ENCODE peak calls at places on chromosomes 5 and 9, in five cellular contexts. J, T, X, Q and Z are unnamed samples.
A peak's percentile ranks its signal among the peaks of the same experiment; 100 is the strongest.

GRCh38 chr5:76718381-76718832 is 2.5 kb downstream of the F2R start:
- DNase-seq in J (no peak), T (no peak), X (no peak), Q (no peak), Z (no peak)

GRCh38 chr9:36144322-36145206 is 8.0 kb downstream of the GLIPR2 start:
- DNase-seq in J (peak; percentile 16), T (no peak), X (no peak), Q (no peak), Z (no peak)

GRCh38 chr9:1083325-1083913 is 33.3 kb downstream of the DMRT2 start:
- DNase-seq in J (no peak), T (no peak), X (no peak), Q (no peak), Z (no peak)

GRCh38 chr5:88236866-88237642 is 31.6 kb downstream of the TMEM161B start:
- DNase-seq in J (no peak), T (no peak), X (no peak), Q (peak; percentile 19), Z (no peak)

GRCh38 chr9:14215614-14216013 is 98.3 kb downstream of the NFIB start:
- DNase-seq in J (no peak), T (no peak), X (no peak), Q (no peak), Z (no peak)

GRCh38 chr5:168887931-168888330 is 308.8 kb upstream of the PANK3 start:
- DNase-seq in J (no peak), T (no peak), X (no peak), Q (no peak), Z (no peak)

GRCh38 chr5:14239404-14239803 is 96.3 kb downstream of the TRIO start:
- DNase-seq in J (no peak), T (no peak), X (no peak), Q (no peak), Z (no peak)

GRCh38 chr5:174720612-174721521 is 3.5 kb upstream of the MSX2 start:
- DNase-seq in J (no peak), T (no peak), X (no peak), Q (no peak), Z (no peak)

GRCh38 chr5:76289692-76290091 is 113.4 kb upstream of the IQGAP2 start:
- DNase-seq in J (no peak), T (no peak), X (no peak), Q (no peak), Z (no peak)

GRCh38 chr5:82601862-82602261 is 323.7 kb upstream of the RPS23 start:
- DNase-seq in J (no peak), T (no peak), X (no peak), Q (no peak), Z (no peak)

GRCh38 chr9:99634185-99634584 is 187.5 kb upstream of the NR4A3 start:
- DNase-seq in J (no peak), T (no peak), X (no peak), Q (no peak), Z (no peak)

GRCh38 chr9:4739587-4740372 is 1.2 kb downstream of the AK3 start:
- DNase-seq in J (no peak), T (no peak), X (no peak), Q (peak; percentile 23), Z (no peak)

GRCh38 chr5:73120222-73121108 is at the start of gene TMEM171:
- DNase-seq in J (no peak), T (no peak), X (no peak), Q (peak; percentile 73), Z (no peak)

GRCh38 chr5:109585012-109585599 is 104.6 kb upstream of the MAN2A1 start:
- DNase-seq in J (no peak), T (no peak), X (no peak), Q (peak; percentile 5), Z (no peak)

GRCh38 chr5:81424728-81425127 is 30.8 kb upstream of the ACOT12 start:
- DNase-seq in J (no peak), T (no peak), X (no peak), Q (no peak), Z (no peak)

GRCh38 chr5:122942164-122942914 is 94.2 kb downstream of the PPIC start:
- DNase-seq in J (no peak), T (no peak), X (no peak), Q (peak; percentile 10), Z (no peak)

GRCh38 chr5:14491015-14491414 is 90.6 kb upstream of the OTULINL start:
- DNase-seq in J (no peak), T (no peak), X (no peak), Q (no peak), Z (no peak)

GRCh38 chr5:136374003-136374402 is 8.7 kb upstream of the TRPC7 start:
- DNase-seq in J (no peak), T (no peak), X (no peak), Q (peak; percentile 71), Z (no peak)

GRCh38 chr5:123670981-123671557 is 159.1 kb downstream of the CSNK1G3 start:
- DNase-seq in J (peak; percentile 5), T (no peak), X (no peak), Q (peak; percentile 23), Z (peak; percentile 8)

GRCh38 chr5:140372971-140373487 is 13.0 kb downstream of the SLC4A9 start:
- DNase-seq in J (no peak), T (no peak), X (no peak), Q (peak; percentile 56), Z (no peak)

GRCh38 chr5:110917161-110917875 is 154.2 kb upstream of the TSLP start:
- DNase-seq in J (no peak), T (no peak), X (no peak), Q (no peak), Z (no peak)

GRCh38 chr5:133653602-133653995 is 41.3 kb upstream of the FSTL4 start:
- DNase-seq in J (no peak), T (no peak), X (no peak), Q (no peak), Z (no peak)

DNA sequence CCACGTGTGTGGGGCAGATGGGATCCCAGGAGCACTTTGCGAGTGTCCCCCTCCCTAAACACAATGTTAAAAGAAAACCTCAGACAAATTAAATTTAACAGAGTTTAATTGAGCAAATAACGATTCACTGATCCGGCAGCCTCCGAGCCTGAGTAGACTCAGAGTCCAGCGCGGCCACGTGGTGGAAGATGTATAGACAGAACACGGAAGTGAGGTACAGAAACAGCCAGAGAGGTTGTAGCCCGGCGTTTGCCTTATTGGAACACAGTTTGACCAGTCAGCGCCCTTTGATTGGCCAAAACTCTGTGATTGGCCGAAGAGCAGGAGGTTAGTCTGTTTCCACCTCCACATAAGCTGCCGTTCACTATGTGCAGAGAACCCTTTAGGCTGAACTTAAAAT is 363.0 kb upstream of the IRX2 start:
- DNase-seq in J (no peak), T (no peak), X (no peak), Q (no peak), Z (no peak)
- H3K9me3 ChIP-seq in J (no peaks in the 10 kb centered on the region), T (no peaks in the 10 kb centered on the region), X (no peaks in the 10 kb centered on the region), Q (peaks cover 12% of the 10 kb centered on the region), Z (no peaks in the 10 kb centered on the region)

GRCh38 chr5:138905541-138905940 is 30.4 kb upstream of the LRRTM2 start:
- DNase-seq in J (no peak), T (no peak), X (no peak), Q (peak; percentile 41), Z (no peak)
- H3K9me3 ChIP-seq in J (no peaks in the 10 kb centered on the region), T (no peaks in the 10 kb centered on the region), X (no peaks in the 10 kb centered on the region), Q (no peaks in the 10 kb centered on the region), Z (no peaks in the 10 kb centered on the region)

GRCh38 chr5:3896098-3896497 is 300.5 kb downstream of the IRX1 start:
- DNase-seq in J (no peak), T (peak; percentile 32), X (no peak), Q (peak; percentile 81), Z (no peak)

GRCh38 chr5:3899093-3899492 is 303.5 kb downstream of the IRX1 start:
- DNase-seq in J (no peak), T (peak; percentile 25), X (no peak), Q (no peak), Z (no peak)

GRCh38 chr5:3891118-3891517 is 295.5 kb downstream of the IRX1 start:
- DNase-seq in J (no peak), T (no peak), X (no peak), Q (no peak), Z (no peak)

GRCh38 chr5:3893527-3893926 is 297.9 kb downstream of the IRX1 start:
- DNase-seq in J (no peak), T (no peak), X (no peak), Q (peak; percentile 38), Z (no peak)

GRCh38 chr5:3893975-3894374 is 298.3 kb downstream of the IRX1 start:
- DNase-seq in J (no peak), T (peak; percentile 29), X (no peak), Q (no peak), Z (no peak)
- H3K9me3 ChIP-seq in J (no peaks in the 10 kb centered on the region), T (no peaks in the 10 kb centered on the region), X (no peaks in the 10 kb centered on the region), Q (peaks cover 3% of the 10 kb centered on the region), Z (no peaks in the 10 kb centered on the region)

GRCh38 chr5:18551716-18552115 is 917.5 kb downstream of the TAF11L14 start:
- DNase-seq in J (no peak), T (no peak), X (no peak), Q (no peak), Z (no peak)

DNA sequence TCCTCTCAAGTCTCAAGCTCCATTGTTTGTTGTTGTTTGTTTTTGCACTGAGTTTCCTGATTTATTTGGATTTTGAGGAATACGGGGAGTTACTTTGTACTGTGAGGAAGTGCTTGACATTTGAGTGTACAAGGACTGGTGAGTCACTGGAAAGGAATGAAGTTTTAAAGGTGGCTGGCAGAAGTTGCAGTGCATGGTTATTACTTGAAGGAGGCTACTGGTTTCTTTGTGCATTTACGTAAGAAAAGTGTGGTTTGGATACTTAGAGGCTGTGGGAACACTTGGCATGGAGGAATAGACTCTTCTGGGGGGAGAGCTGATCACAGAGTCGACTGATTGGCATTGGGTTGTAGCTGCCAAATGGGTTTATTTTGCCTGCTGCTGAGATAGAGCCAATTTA is 919.0 kb downstream of the TAF11L14 start:
- DNase-seq in J (no peak), T (no peak), X (no peak), Q (peak; percentile 82), Z (no peak)
- H3K9me3 ChIP-seq in J (no peaks in the 10 kb centered on the region), T (no peaks in the 10 kb centered on the region), X (no peaks in the 10 kb centered on the region), Q (no peaks in the 10 kb centered on the region), Z (no peaks in the 10 kb centered on the region)

GRCh38 chr5:150948539-150948938 is 43.8 kb upstream of the ZNF300 start:
- DNase-seq in J (no peak), T (no peak), X (no peak), Q (no peak), Z (no peak)
- H3K9me3 ChIP-seq in J (peaks cover 14% of the 10 kb centered on the region), T (peaks cover 8% of the 10 kb centered on the region), X (no peaks in the 10 kb centered on the region), Q (peaks cover 52% of the 10 kb centered on the region), Z (peaks cover 17% of the 10 kb centered on the region)